ENCODE peak calls at places on chromosomes 6 and 20, in eight cellular contexts. One of them, this sample, is unnamed.
A peak's percentile ranks its signal among the peaks of the same experiment; 100 is the strongest.

GRCh38 chr6:33069021-33069738 is 4.3 kb downstream of the HLA-DPA1 start:
- DNase-seq in DND-41: no peak
- DNase-seq in transverse colon: no peak
- DNase-seq in kidney: no peak
- DNase-seq in aorta: no peak
- DNase-seq in gastrocnemius medialis: no peak
- DNase-seq in CD8-positive, alpha-beta memory T cell: no peak
- DNase-seq in SJSA1: no peak
- DNase-seq in this sample: no peak

GRCh38 chr6:71349395-71349794 is 60.8 kb downstream of the OGFRL1 start:
- DNase-seq in DND-41: no peak
- DNase-seq in transverse colon: no peak
- DNase-seq in kidney: no peak
- DNase-seq in aorta: no peak
- DNase-seq in gastrocnemius medialis: no peak
- DNase-seq in CD8-positive, alpha-beta memory T cell: no peak
- DNase-seq in SJSA1: peak; percentile 39
- DNase-seq in this sample: no peak

GRCh38 chr20:20692587-20692986 is 19.9 kb downstream of the RALGAPA2 start:
- DNase-seq in DND-41: no peak
- DNase-seq in transverse colon: no peak
- DNase-seq in kidney: no peak
- DNase-seq in aorta: no peak
- DNase-seq in gastrocnemius medialis: no peak
- DNase-seq in CD8-positive, alpha-beta memory T cell: no peak
- DNase-seq in SJSA1: no peak
- DNase-seq in this sample: no peak

GRCh38 chr6:116514103-116514502 is 2.7 kb downstream of the CALHM5 start:
- DNase-seq in DND-41: no peak
- DNase-seq in transverse colon: no peak
- DNase-seq in kidney: no peak
- DNase-seq in aorta: no peak
- DNase-seq in gastrocnemius medialis: no peak
- DNase-seq in CD8-positive, alpha-beta memory T cell: no peak
- DNase-seq in SJSA1: no peak
- DNase-seq in this sample: no peak

GRCh38 chr6:135411339-135411738 is 86.2 kb downstream of the AHI1 start:
- DNase-seq in DND-41: no peak
- DNase-seq in transverse colon: no peak
- DNase-seq in kidney: no peak
- DNase-seq in aorta: no peak
- DNase-seq in gastrocnemius medialis: no peak
- DNase-seq in CD8-positive, alpha-beta memory T cell: no peak
- DNase-seq in SJSA1: no peak
- DNase-seq in this sample: no peak

GRCh38 chr6:150541587-150541986 is 58.1 kb upstream of the PLEKHG1 start:
- DNase-seq in DND-41: no peak
- DNase-seq in transverse colon: no peak
- DNase-seq in kidney: no peak
- DNase-seq in aorta: no peak
- DNase-seq in gastrocnemius medialis: no peak
- DNase-seq in CD8-positive, alpha-beta memory T cell: no peak
- DNase-seq in SJSA1: no peak
- DNase-seq in this sample: no peak

GRCh38 chr20:34703573-34704176 is 469 bp upstream of the TP53INP2 start:
- DNase-seq in DND-41: no peak
- DNase-seq in transverse colon: peak; percentile 58
- DNase-seq in kidney: no peak
- DNase-seq in aorta: peak; percentile 77
- DNase-seq in gastrocnemius medialis: no peak
- DNase-seq in CD8-positive, alpha-beta memory T cell: no peak
- DNase-seq in SJSA1: peak; percentile 46
- DNase-seq in this sample: no peak

GRCh38 chr20:61725966-61726365 is 339.7 kb downstream of the TAF4 start:
- DNase-seq in DND-41: no peak
- DNase-seq in transverse colon: no peak
- DNase-seq in kidney: peak; percentile 55
- DNase-seq in aorta: peak; percentile 54
- DNase-seq in gastrocnemius medialis: no peak
- DNase-seq in CD8-positive, alpha-beta memory T cell: peak; percentile 19
- DNase-seq in SJSA1: no peak
- DNase-seq in this sample: peak; percentile 39

GRCh38 chr6:165096868-165097267 is 212.5 kb downstream of the C6orf118 start:
- DNase-seq in DND-41: no peak
- DNase-seq in transverse colon: no peak
- DNase-seq in kidney: no peak
- DNase-seq in aorta: no peak
- DNase-seq in gastrocnemius medialis: no peak
- DNase-seq in CD8-positive, alpha-beta memory T cell: no peak
- DNase-seq in SJSA1: peak; percentile 77
- DNase-seq in this sample: no peak

GRCh38 chr20:58148891-58149290 is 79.6 kb downstream of the ANKRD60 start:
- DNase-seq in DND-41: no peak
- DNase-seq in transverse colon: no peak
- DNase-seq in kidney: peak; percentile 53
- DNase-seq in aorta: peak; percentile 81
- DNase-seq in gastrocnemius medialis: no peak
- DNase-seq in CD8-positive, alpha-beta memory T cell: no peak
- DNase-seq in SJSA1: no peak
- DNase-seq in this sample: no peak

GRCh38 chr20:50222568-50223320 is 32.1 kb downstream of the CEBPB start:
- DNase-seq in DND-41: no peak
- DNase-seq in transverse colon: no peak
- DNase-seq in kidney: peak; percentile 66
- DNase-seq in aorta: no peak
- DNase-seq in gastrocnemius medialis: no peak
- DNase-seq in CD8-positive, alpha-beta memory T cell: peak; percentile 22
- DNase-seq in SJSA1: no peak
- DNase-seq in this sample: no peak
- H3K4me1 ChIP-seq in DND-41: no peaks in the 10 kb centered on the region
- H3K4me1 ChIP-seq in transverse colon: no peaks in the 10 kb centered on the region
- H3K4me1 ChIP-seq in kidney: peaks cover 2% of the 10 kb centered on the region
- H3K4me1 ChIP-seq in aorta: no peaks in the 10 kb centered on the region
- H3K4me1 ChIP-seq in gastrocnemius medialis: peaks cover 7% of the 10 kb centered on the region
- H3K4me1 ChIP-seq in CD8-positive, alpha-beta memory T cell: no peaks in the 10 kb centered on the region
- H3K4me1 ChIP-seq in SJSA1: peaks cover 47% of the 10 kb centered on the region
- H3K4me1 ChIP-seq in this sample: peaks cover 8% of the 10 kb centered on the region

GRCh38 chr6:11491998-11492397 is 45.6 kb upstream of the TMEM170B start:
- DNase-seq in DND-41: no peak
- DNase-seq in transverse colon: no peak
- DNase-seq in kidney: no peak
- DNase-seq in aorta: no peak
- DNase-seq in gastrocnemius medialis: no peak
- DNase-seq in CD8-positive, alpha-beta memory T cell: no peak
- DNase-seq in SJSA1: no peak
- DNase-seq in this sample: no peak
- H3K27ac ChIP-seq in DND-41: no peak overlapping the region
- H3K27ac ChIP-seq in transverse colon: no peak overlapping the region
- H3K27ac ChIP-seq in kidney: no peak overlapping the region
- H3K27ac ChIP-seq in aorta: no peak overlapping the region
- H3K27ac ChIP-seq in gastrocnemius medialis: no peak overlapping the region
- H3K27ac ChIP-seq in CD8-positive, alpha-beta memory T cell: no peak overlapping the region
- H3K27ac ChIP-seq in SJSA1: no peak overlapping the region
- H3K27ac ChIP-seq in this sample: no peak overlapping the region

GRCh38 chr6:16370943-16371342 is 132.6 kb downstream of the GMPR start:
- DNase-seq in DND-41: no peak
- DNase-seq in transverse colon: no peak
- DNase-seq in kidney: no peak
- DNase-seq in aorta: no peak
- DNase-seq in gastrocnemius medialis: no peak
- DNase-seq in CD8-positive, alpha-beta memory T cell: no peak
- DNase-seq in SJSA1: no peak
- DNase-seq in this sample: no peak

GRCh38 chr6:16369108-16369507 is 130.7 kb downstream of the GMPR start:
- DNase-seq in DND-41: no peak
- DNase-seq in transverse colon: no peak
- DNase-seq in kidney: no peak
- DNase-seq in aorta: no peak
- DNase-seq in gastrocnemius medialis: no peak
- DNase-seq in CD8-positive, alpha-beta memory T cell: no peak
- DNase-seq in SJSA1: no peak
- DNase-seq in this sample: no peak

GRCh38 chr6:16371401-16371800 is 133.0 kb downstream of the GMPR start:
- DNase-seq in DND-41: no peak
- DNase-seq in transverse colon: no peak
- DNase-seq in kidney: no peak
- DNase-seq in aorta: no peak
- DNase-seq in gastrocnemius medialis: no peak
- DNase-seq in CD8-positive, alpha-beta memory T cell: no peak
- DNase-seq in SJSA1: no peak
- DNase-seq in this sample: no peak

GRCh38 chr6:16369989-16370388 is 131.6 kb downstream of the GMPR start:
- DNase-seq in DND-41: no peak
- DNase-seq in transverse colon: no peak
- DNase-seq in kidney: no peak
- DNase-seq in aorta: no peak
- DNase-seq in gastrocnemius medialis: no peak
- DNase-seq in CD8-positive, alpha-beta memory T cell: no peak
- DNase-seq in SJSA1: no peak
- DNase-seq in this sample: no peak

DNA sequence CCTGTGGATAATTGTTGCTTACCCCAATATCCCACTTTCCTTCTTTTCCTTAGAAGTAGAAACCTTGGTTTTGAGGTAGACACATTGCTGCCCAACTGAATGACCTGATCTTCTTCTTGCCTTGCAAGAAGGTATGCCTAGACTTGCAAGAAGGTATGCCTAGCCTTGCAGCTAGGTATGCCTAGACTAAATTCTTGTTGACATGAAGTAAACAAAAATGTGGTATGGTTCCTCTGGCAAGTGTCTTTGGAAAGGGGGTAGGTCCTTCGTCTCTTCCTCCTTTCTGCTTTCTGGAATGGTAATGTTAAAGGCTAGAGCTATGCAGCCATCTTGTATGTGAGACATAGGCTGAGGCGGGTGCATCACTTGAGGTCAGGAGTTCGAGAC is 129.2 kb downstream of the GMPR start:
- DNase-seq in DND-41: no peak
- DNase-seq in transverse colon: no peak
- DNase-seq in kidney: no peak
- DNase-seq in aorta: no peak
- DNase-seq in gastrocnemius medialis: no peak
- DNase-seq in CD8-positive, alpha-beta memory T cell: no peak
- DNase-seq in SJSA1: no peak
- DNase-seq in this sample: no peak
- H3K4me1 ChIP-seq in DND-41: no peaks in the 10 kb centered on the region
- H3K4me1 ChIP-seq in transverse colon: no peaks in the 10 kb centered on the region
- H3K4me1 ChIP-seq in kidney: peaks cover 4% of the 10 kb centered on the region
- H3K4me1 ChIP-seq in aorta: no peaks in the 10 kb centered on the region
- H3K4me1 ChIP-seq in gastrocnemius medialis: peaks cover 9% of the 10 kb centered on the region
- H3K4me1 ChIP-seq in CD8-positive, alpha-beta memory T cell: no peaks in the 10 kb centered on the region
- H3K4me1 ChIP-seq in SJSA1: no peaks in the 10 kb centered on the region
- H3K4me1 ChIP-seq in this sample: peaks cover 19% of the 10 kb centered on the region

DNA sequence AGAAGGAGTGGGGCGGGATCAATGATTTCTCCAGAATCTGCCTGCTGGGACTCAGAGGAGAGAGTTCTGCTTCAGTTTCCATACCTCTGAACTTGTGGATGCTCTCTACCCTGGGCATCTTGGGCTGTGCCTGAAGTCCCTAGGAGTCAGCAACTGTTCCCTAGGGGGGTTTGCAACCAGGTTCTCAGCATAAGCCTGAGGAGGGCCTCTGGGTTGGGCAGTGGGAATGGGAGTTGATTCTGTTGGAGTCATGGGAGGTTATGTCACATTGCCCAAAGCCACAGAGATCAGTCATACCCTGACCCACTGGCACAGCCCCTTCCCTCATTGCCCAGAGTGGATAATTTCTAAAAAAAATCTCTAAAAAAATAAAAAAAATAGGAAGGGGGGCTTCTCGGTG is 47.4 kb downstream of the MOCS1 start:
- DNase-seq in DND-41: no peak
- DNase-seq in transverse colon: no peak
- DNase-seq in kidney: no peak
- DNase-seq in aorta: no peak
- DNase-seq in gastrocnemius medialis: no peak
- DNase-seq in CD8-positive, alpha-beta memory T cell: no peak
- DNase-seq in SJSA1: no peak
- DNase-seq in this sample: no peak
- H3K27ac ChIP-seq in DND-41: no peak overlapping the region
- H3K27ac ChIP-seq in transverse colon: peak overlapping the region; percentile 56
- H3K27ac ChIP-seq in kidney: no peak overlapping the region
- H3K27ac ChIP-seq in aorta: peak overlapping the region; percentile 94
- H3K27ac ChIP-seq in gastrocnemius medialis: peak overlapping the region; percentile 50
- H3K27ac ChIP-seq in CD8-positive, alpha-beta memory T cell: no peak overlapping the region
- H3K27ac ChIP-seq in SJSA1: peak overlapping the region; percentile 71
- H3K27ac ChIP-seq in this sample: peak overlapping the region; percentile 83

GRCh38 chr6:31734703-31735500 is 1.4 kb downstream of the CLIC1 start:
- DNase-seq in DND-41: peak; percentile 70
- DNase-seq in transverse colon: peak; percentile 84
- DNase-seq in kidney: peak; percentile 87
- DNase-seq in aorta: peak; percentile 81
- DNase-seq in gastrocnemius medialis: peak; percentile 22
- DNase-seq in CD8-positive, alpha-beta memory T cell: peak; percentile 81
- DNase-seq in SJSA1: peak; percentile 92
- DNase-seq in this sample: no peak

GRCh38 chr6:31738048-31738979 is 1.5 kb upstream of the MSH5 start:
- DNase-seq in DND-41: peak; percentile 89
- DNase-seq in transverse colon: peak; percentile 84
- DNase-seq in kidney: peak; percentile 46
- DNase-seq in aorta: no peak
- DNase-seq in gastrocnemius medialis: no peak
- DNase-seq in CD8-positive, alpha-beta memory T cell: peak; percentile 77
- DNase-seq in SJSA1: peak; percentile 89
- DNase-seq in this sample: no peak

GRCh38 chr6:31737315-31738047 is 1.2 kb upstream of the CLIC1 start:
- DNase-seq in DND-41: peak; percentile 62
- DNase-seq in transverse colon: peak; percentile 52
- DNase-seq in kidney: peak; percentile 12
- DNase-seq in aorta: no peak
- DNase-seq in gastrocnemius medialis: no peak
- DNase-seq in CD8-positive, alpha-beta memory T cell: no peak
- DNase-seq in SJSA1: no peak
- DNase-seq in this sample: no peak

GRCh38 chr6:31736026-31736767 is at the start of gene CLIC1:
- DNase-seq in DND-41: peak; percentile 86
- DNase-seq in transverse colon: peak; percentile 93
- DNase-seq in kidney: peak; percentile 96
- DNase-seq in aorta: peak; percentile 97
- DNase-seq in gastrocnemius medialis: peak; percentile 66
- DNase-seq in CD8-positive, alpha-beta memory T cell: peak; percentile 78
- DNase-seq in SJSA1: peak; percentile 93
- DNase-seq in this sample: peak; percentile 87

GRCh38 chr6:31736768-31737314 is 511 bp upstream of the CLIC1 start:
- DNase-seq in DND-41: no peak
- DNase-seq in transverse colon: peak; percentile 26
- DNase-seq in kidney: peak; percentile 74
- DNase-seq in aorta: no peak
- DNase-seq in gastrocnemius medialis: no peak
- DNase-seq in CD8-positive, alpha-beta memory T cell: no peak
- DNase-seq in SJSA1: no peak
- DNase-seq in this sample: no peak
- H3K4me1 ChIP-seq in DND-41: peaks cover 69% of the 10 kb centered on the region
- H3K4me1 ChIP-seq in transverse colon: peaks cover 68% of the 10 kb centered on the region
- H3K4me1 ChIP-seq in kidney: peaks cover 35% of the 10 kb centered on the region
- H3K4me1 ChIP-seq in aorta: no peaks in the 10 kb centered on the region
- H3K4me1 ChIP-seq in gastrocnemius medialis: peaks cover 26% of the 10 kb centered on the region
- H3K4me1 ChIP-seq in CD8-positive, alpha-beta memory T cell: peaks cover 58% of the 10 kb centered on the region
- H3K4me1 ChIP-seq in SJSA1: peaks cover 48% of the 10 kb centered on the region
- H3K4me1 ChIP-seq in this sample: peaks cover 24% of the 10 kb centered on the region

DNA sequence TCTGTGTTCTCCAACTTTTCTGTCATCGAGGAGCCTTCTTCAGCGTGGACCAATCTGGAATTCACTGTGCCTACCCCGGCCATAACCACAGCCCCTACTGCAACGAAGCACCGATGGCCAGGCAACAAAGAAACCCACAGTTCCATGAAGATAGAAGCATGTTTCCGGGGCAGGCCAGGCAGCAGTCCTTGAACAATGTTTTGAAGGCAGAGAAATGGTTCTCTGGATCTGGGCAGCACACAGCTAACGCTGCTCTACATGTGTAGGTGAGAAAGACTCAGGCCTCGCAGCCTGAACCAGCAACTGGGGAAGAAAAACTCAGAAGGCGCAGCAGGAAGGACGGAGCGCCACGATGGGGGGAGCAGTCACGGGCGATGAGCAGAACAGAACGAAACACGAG is 234.1 kb upstream of the FOXQ1 start:
- DNase-seq in DND-41: no peak
- DNase-seq in transverse colon: no peak
- DNase-seq in kidney: no peak
- DNase-seq in aorta: no peak
- DNase-seq in gastrocnemius medialis: no peak
- DNase-seq in CD8-positive, alpha-beta memory T cell: no peak
- DNase-seq in SJSA1: no peak
- DNase-seq in this sample: no peak
- H3K27ac ChIP-seq in DND-41: no peak overlapping the region
- H3K27ac ChIP-seq in transverse colon: no peak overlapping the region
- H3K27ac ChIP-seq in kidney: no peak overlapping the region
- H3K27ac ChIP-seq in aorta: no peak overlapping the region
- H3K27ac ChIP-seq in gastrocnemius medialis: no peak overlapping the region
- H3K27ac ChIP-seq in CD8-positive, alpha-beta memory T cell: no peak overlapping the region
- H3K27ac ChIP-seq in SJSA1: no peak overlapping the region
- H3K27ac ChIP-seq in this sample: no peak overlapping the region